ENCODE peak calls at places on chromosomes 4 and X, in seven cellular contexts. One of them, this sample, is unnamed.

GRCh38 chr4:186633844-186634243 is 78.5 kb upstream of the MTNR1A start:
- DNase-seq in esophagus squamous epithelium: no peak
- DNase-seq in astrocyte of the spinal cord: no peak
- DNase-seq in MM.1S: no peak
- DNase-seq in left ventricle myocardium inferior: no peak
- DNase-seq in IMR-90: no peak
- DNase-seq in pancreas: no peak
- DNase-seq in this sample: no peak

GRCh38 chrX:16870861-16871584 is 861 bp upstream of the RBBP7 start:
- DNase-seq in left ventricle myocardium inferior: peak
- DNase-seq in pancreas: peak
- DNase-seq in MM.1S: no peak
- DNase-seq in IMR-90: no peak
- DNase-seq in esophagus squamous epithelium: peak
- DNase-seq in astrocyte of the spinal cord: no peak
- DNase-seq in this sample: peak

GRCh38 chr4:166460769-166461550 is 587.9 kb downstream of the TLL1 start:
- DNase-seq in IMR-90: no peak
- DNase-seq in MM.1S: no peak
- DNase-seq in left ventricle myocardium inferior: no peak
- DNase-seq in astrocyte of the spinal cord: peak
- DNase-seq in esophagus squamous epithelium: no peak
- DNase-seq in pancreas: no peak
- DNase-seq in this sample: peak

GRCh38 chr4:124083706-124084105 is 628.8 kb downstream of the ANKRD50 start:
- DNase-seq in esophagus squamous epithelium: no peak
- DNase-seq in astrocyte of the spinal cord: no peak
- DNase-seq in pancreas: no peak
- DNase-seq in MM.1S: no peak
- DNase-seq in left ventricle myocardium inferior: no peak
- DNase-seq in IMR-90: no peak
- DNase-seq in this sample: no peak

GRCh38 chr4:180150818-180151217 is 2092.4 kb upstream of the TENM3 start:
- DNase-seq in astrocyte of the spinal cord: peak
- DNase-seq in IMR-90: peak
- DNase-seq in MM.1S: peak
- DNase-seq in esophagus squamous epithelium: no peak
- DNase-seq in pancreas: no peak
- DNase-seq in left ventricle myocardium inferior: no peak
- DNase-seq in this sample: no peak

GRCh38 chr4:189124149-189124758 is 816.4 kb upstream of the FRG1 start:
- DNase-seq in left ventricle myocardium inferior: no peak
- DNase-seq in pancreas: no peak
- DNase-seq in esophagus squamous epithelium: no peak
- DNase-seq in MM.1S: peak
- DNase-seq in IMR-90: peak
- DNase-seq in astrocyte of the spinal cord: peak
- DNase-seq in this sample: peak

GRCh38 chr4:37662861-37663390 is 23.2 kb downstream of the RELL1 start:
- DNase-seq in pancreas: no peak
- DNase-seq in astrocyte of the spinal cord: no peak
- DNase-seq in MM.1S: no peak
- DNase-seq in IMR-90: peak
- DNase-seq in left ventricle myocardium inferior: peak
- DNase-seq in esophagus squamous epithelium: no peak
- DNase-seq in this sample: no peak

GRCh38 chr4:108415389-108415788 is 205.0 kb upstream of the RPL34 start:
- DNase-seq in left ventricle myocardium inferior: no peak
- DNase-seq in astrocyte of the spinal cord: no peak
- DNase-seq in IMR-90: no peak
- DNase-seq in esophagus squamous epithelium: no peak
- DNase-seq in MM.1S: no peak
- DNase-seq in pancreas: no peak
- DNase-seq in this sample: no peak

GRCh38 chr4:38647096-38647819 is 16.7 kb upstream of the KLF3 start:
- DNase-seq in IMR-90: no peak
- DNase-seq in astrocyte of the spinal cord: no peak
- DNase-seq in left ventricle myocardium inferior: no peak
- DNase-seq in esophagus squamous epithelium: no peak
- DNase-seq in MM.1S: no peak
- DNase-seq in pancreas: no peak
- DNase-seq in this sample: no peak

GRCh38 chrX:37701588-37701987 is 16.0 kb downstream of the XK start:
- DNase-seq in left ventricle myocardium inferior: no peak
- DNase-seq in MM.1S: no peak
- DNase-seq in IMR-90: no peak
- DNase-seq in astrocyte of the spinal cord: no peak
- DNase-seq in pancreas: no peak
- DNase-seq in esophagus squamous epithelium: no peak
- DNase-seq in this sample: no peak

GRCh38 chr4:115844180-115844579 is 730.8 kb upstream of the NDST4 start:
- DNase-seq in IMR-90: no peak
- DNase-seq in astrocyte of the spinal cord: no peak
- DNase-seq in left ventricle myocardium inferior: no peak
- DNase-seq in MM.1S: no peak
- DNase-seq in pancreas: no peak
- DNase-seq in esophagus squamous epithelium: no peak
- DNase-seq in this sample: no peak

GRCh38 chrX:22220941-22221340 is 51.8 kb upstream of the CBLL2 start:
- DNase-seq in pancreas: no peak
- DNase-seq in left ventricle myocardium inferior: no peak
- DNase-seq in MM.1S: no peak
- DNase-seq in esophagus squamous epithelium: no peak
- DNase-seq in IMR-90: peak
- DNase-seq in astrocyte of the spinal cord: peak
- DNase-seq in this sample: peak
- TF ChIP-seq CTCF in pancreas: no peak
- TF ChIP-seq CTCF in left ventricle myocardium inferior: no peak
- TF ChIP-seq CTCF in MM.1S: no peak
- TF ChIP-seq CTCF in esophagus squamous epithelium: no peak
- TF ChIP-seq CTCF in IMR-90: no peak
- TF ChIP-seq CTCF in astrocyte of the spinal cord: no peak
- TF ChIP-seq CTCF in this sample: no peak

GRCh38 chrX:41887691-41888090 is 35.7 kb downstream of the CASK start:
- DNase-seq in astrocyte of the spinal cord: no peak
- DNase-seq in esophagus squamous epithelium: no peak
- DNase-seq in IMR-90: no peak
- DNase-seq in left ventricle myocardium inferior: no peak
- DNase-seq in pancreas: no peak
- DNase-seq in MM.1S: no peak
- DNase-seq in this sample: no peak

GRCh38 chrX:41885724-41886123 is 37.6 kb downstream of the CASK start:
- DNase-seq in left ventricle myocardium inferior: no peak
- DNase-seq in IMR-90: no peak
- DNase-seq in esophagus squamous epithelium: no peak
- DNase-seq in pancreas: no peak
- DNase-seq in astrocyte of the spinal cord: no peak
- DNase-seq in MM.1S: no peak
- DNase-seq in this sample: no peak

GRCh38 chrX:41890026-41890423 is 33.3 kb downstream of the CASK start:
- DNase-seq in astrocyte of the spinal cord: no peak
- DNase-seq in MM.1S: no peak
- DNase-seq in pancreas: no peak
- DNase-seq in esophagus squamous epithelium: no peak
- DNase-seq in left ventricle myocardium inferior: no peak
- DNase-seq in IMR-90: no peak
- DNase-seq in this sample: no peak

DNA sequence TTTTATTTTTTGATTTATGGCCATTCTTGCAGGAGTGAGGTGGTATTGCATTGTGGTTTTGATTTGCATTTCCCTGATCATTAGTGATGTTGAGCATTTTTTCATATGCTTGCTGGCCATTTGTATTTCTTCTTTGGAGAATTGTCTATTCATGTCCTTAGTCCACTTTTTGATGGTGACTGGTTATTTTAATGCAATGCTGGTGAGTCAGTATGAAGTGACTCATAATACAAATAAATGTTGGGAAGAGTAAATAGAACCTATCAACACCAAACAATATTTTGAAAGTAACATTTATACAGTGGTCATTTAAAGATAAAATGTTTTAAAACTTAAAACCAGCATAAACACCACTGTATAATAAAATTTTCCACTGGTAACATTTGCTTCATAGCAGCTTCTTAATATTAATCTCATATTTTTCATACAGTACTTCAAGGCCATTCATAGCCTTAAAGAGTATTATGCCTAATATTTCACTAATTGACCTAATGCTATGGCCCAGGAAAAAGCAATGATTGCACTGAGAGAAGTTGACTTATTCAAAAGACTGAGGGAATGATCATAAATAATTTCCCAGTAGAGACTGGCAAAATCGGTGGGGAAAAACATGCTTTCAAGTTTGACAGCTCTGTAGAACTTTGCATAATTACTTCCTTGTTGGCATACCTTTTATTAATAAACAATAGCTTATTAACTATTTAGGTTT is 33.9 kb downstream of the CASK start:
- DNase-seq in MM.1S: no peak
- DNase-seq in IMR-90: peak
- DNase-seq in esophagus squamous epithelium: no peak
- DNase-seq in left ventricle myocardium inferior: no peak
- DNase-seq in astrocyte of the spinal cord: peak
- DNase-seq in pancreas: no peak
- DNase-seq in this sample: peak
- H3K4me3 ChIP-seq in MM.1S: no peak
- H3K4me3 ChIP-seq in IMR-90: no peak
- H3K4me3 ChIP-seq in esophagus squamous epithelium: no peak
- H3K4me3 ChIP-seq in left ventricle myocardium inferior: no peak
- H3K4me3 ChIP-seq in astrocyte of the spinal cord: no peak
- H3K4me3 ChIP-seq in pancreas: no peak
- H3K4me3 ChIP-seq in this sample: no peak

GRCh38 chr4:105057370-105058096 is 89.1 kb upstream of the TET2 start:
- DNase-seq in astrocyte of the spinal cord: no peak
- DNase-seq in MM.1S: no peak
- DNase-seq in IMR-90: no peak
- DNase-seq in left ventricle myocardium inferior: no peak
- DNase-seq in pancreas: no peak
- DNase-seq in esophagus squamous epithelium: no peak
- DNase-seq in this sample: peak

GRCh38 chr4:105060628-105061027 is 86.0 kb upstream of the TET2 start:
- DNase-seq in pancreas: no peak
- DNase-seq in left ventricle myocardium inferior: no peak
- DNase-seq in IMR-90: peak
- DNase-seq in esophagus squamous epithelium: no peak
- DNase-seq in MM.1S: peak
- DNase-seq in astrocyte of the spinal cord: peak
- DNase-seq in this sample: peak

GRCh38 chr4:105061136-105061696 is 85.5 kb upstream of the TET2 start:
- DNase-seq in IMR-90: peak
- DNase-seq in esophagus squamous epithelium: peak
- DNase-seq in astrocyte of the spinal cord: peak
- DNase-seq in left ventricle myocardium inferior: no peak
- DNase-seq in MM.1S: peak
- DNase-seq in pancreas: no peak
- DNase-seq in this sample: peak

GRCh38 chr4:105058177-105058812 is 88.4 kb upstream of the TET2 start:
- DNase-seq in esophagus squamous epithelium: no peak
- DNase-seq in left ventricle myocardium inferior: no peak
- DNase-seq in pancreas: no peak
- DNase-seq in MM.1S: no peak
- DNase-seq in astrocyte of the spinal cord: peak
- DNase-seq in IMR-90: peak
- DNase-seq in this sample: peak

GRCh38 chr4:105059337-105059736 is 87.3 kb upstream of the TET2 start:
- DNase-seq in left ventricle myocardium inferior: no peak
- DNase-seq in astrocyte of the spinal cord: peak
- DNase-seq in esophagus squamous epithelium: no peak
- DNase-seq in IMR-90: no peak
- DNase-seq in pancreas: no peak
- DNase-seq in MM.1S: no peak
- DNase-seq in this sample: peak
- TF ChIP-seq CTCF in left ventricle myocardium inferior: no peak
- TF ChIP-seq CTCF in astrocyte of the spinal cord: no peak
- TF ChIP-seq CTCF in esophagus squamous epithelium: no peak
- TF ChIP-seq CTCF in IMR-90: no peak
- TF ChIP-seq CTCF in pancreas: no peak
- TF ChIP-seq CTCF in MM.1S: no peak
- TF ChIP-seq CTCF in this sample: no peak

GRCh38 chr4:84502333-84502954 is 3.4 kb upstream of the NKX6-1 start:
- DNase-seq in esophagus squamous epithelium: no peak
- DNase-seq in IMR-90: no peak
- DNase-seq in astrocyte of the spinal cord: no peak
- DNase-seq in MM.1S: no peak
- DNase-seq in left ventricle myocardium inferior: no peak
- DNase-seq in pancreas: no peak
- DNase-seq in this sample: no peak

GRCh38 chr4:84501721-84502267 is 2.7 kb upstream of the NKX6-1 start:
- DNase-seq in pancreas: no peak
- DNase-seq in MM.1S: no peak
- DNase-seq in IMR-90: no peak
- DNase-seq in esophagus squamous epithelium: no peak
- DNase-seq in left ventricle myocardium inferior: no peak
- DNase-seq in astrocyte of the spinal cord: no peak
- DNase-seq in this sample: no peak

GRCh38 chr4:84502955-84503373 is 3.9 kb upstream of the NKX6-1 start:
- DNase-seq in esophagus squamous epithelium: no peak
- DNase-seq in pancreas: no peak
- DNase-seq in astrocyte of the spinal cord: no peak
- DNase-seq in MM.1S: no peak
- DNase-seq in left ventricle myocardium inferior: no peak
- DNase-seq in IMR-90: no peak
- DNase-seq in this sample: no peak

GRCh38 chr4:84504821-84505220 is 5.7 kb upstream of the NKX6-1 start:
- DNase-seq in esophagus squamous epithelium: no peak
- DNase-seq in astrocyte of the spinal cord: no peak
- DNase-seq in MM.1S: no peak
- DNase-seq in left ventricle myocardium inferior: no peak
- DNase-seq in pancreas: no peak
- DNase-seq in IMR-90: no peak
- DNase-seq in this sample: no peak

GRCh38 chr4:84503495-84504437 is 4.7 kb upstream of the NKX6-1 start:
- DNase-seq in pancreas: no peak
- DNase-seq in esophagus squamous epithelium: no peak
- DNase-seq in astrocyte of the spinal cord: peak
- DNase-seq in MM.1S: peak
- DNase-seq in left ventricle myocardium inferior: no peak
- DNase-seq in IMR-90: peak
- DNase-seq in this sample: peak
- H3K4me3 ChIP-seq in pancreas: no peak
- H3K4me3 ChIP-seq in esophagus squamous epithelium: no peak
- H3K4me3 ChIP-seq in astrocyte of the spinal cord: no peak
- H3K4me3 ChIP-seq in MM.1S: no peak
- H3K4me3 ChIP-seq in left ventricle myocardium inferior: no peak
- H3K4me3 ChIP-seq in IMR-90: no peak
- H3K4me3 ChIP-seq in this sample: no peak

This sample was measured in cardiac fibroblast.